ENCODE peak calls at places on chromosomes 16 and 17, in ten cellular contexts. One of them, this sample, is unnamed.
A peak's percentile ranks its signal among the peaks of the same experiment; 100 is the strongest.

GRCh38 chr16:84616515-84616914 is 1.4 kb downstream of the COTL1 start:
- DNase-seq in K562: no peak
- DNase-seq in upper lobe of left lung: no peak
- DNase-seq in transverse colon: peak; percentile 56
- DNase-seq in uterus: no peak
- DNase-seq in IMR-90: no peak
- DNase-seq in GM12878: no peak
- DNase-seq in body of pancreas: no peak
- DNase-seq in A549: peak; percentile 36
- DNase-seq in sigmoid colon: no peak
- DNase-seq in this sample: no peak

GRCh38 chr16:80693553-80693952 is 110.8 kb downstream of the CDYL2 start:
- DNase-seq in K562: no peak
- DNase-seq in upper lobe of left lung: no peak
- DNase-seq in transverse colon: no peak
- DNase-seq in uterus: no peak
- DNase-seq in IMR-90: peak; percentile 1
- DNase-seq in GM12878: no peak
- DNase-seq in body of pancreas: no peak
- DNase-seq in A549: no peak
- DNase-seq in sigmoid colon: no peak
- DNase-seq in this sample: no peak

GRCh38 chr16:12901597-12902436 is at the start of gene SHISA9:
- DNase-seq in K562: no peak
- DNase-seq in upper lobe of left lung: no peak
- DNase-seq in transverse colon: no peak
- DNase-seq in uterus: no peak
- DNase-seq in IMR-90: no peak
- DNase-seq in GM12878: no peak
- DNase-seq in body of pancreas: no peak
- DNase-seq in A549: no peak
- DNase-seq in sigmoid colon: no peak
- DNase-seq in this sample: no peak

GRCh38 chr16:56190903-56191806 is at the start of gene GNAO1:
- DNase-seq in K562: peak; percentile 81
- DNase-seq in upper lobe of left lung: peak; percentile 28
- DNase-seq in transverse colon: peak; percentile 56
- DNase-seq in uterus: peak; percentile 64
- DNase-seq in IMR-90: peak; percentile 51
- DNase-seq in GM12878: no peak
- DNase-seq in body of pancreas: peak; percentile 57
- DNase-seq in A549: peak; percentile 47
- DNase-seq in sigmoid colon: peak; percentile 91
- DNase-seq in this sample: no peak

GRCh38 chr16:15950167-15950854 is 895 bp downstream of the ABCC1 start:
- DNase-seq in K562: peak; percentile 66
- DNase-seq in upper lobe of left lung: peak; percentile 25
- DNase-seq in transverse colon: peak; percentile 36
- DNase-seq in uterus: peak; percentile 29
- DNase-seq in IMR-90: peak; percentile 44
- DNase-seq in GM12878: no peak
- DNase-seq in body of pancreas: peak; percentile 20
- DNase-seq in A549: no peak
- DNase-seq in sigmoid colon: peak; percentile 80
- DNase-seq in this sample: no peak

GRCh38 chr17:57032343-57032742 is 52.7 kb upstream of the AKAP1 start:
- DNase-seq in K562: no peak
- DNase-seq in upper lobe of left lung: peak; percentile 86
- DNase-seq in transverse colon: peak; percentile 70
- DNase-seq in uterus: no peak
- DNase-seq in IMR-90: no peak
- DNase-seq in GM12878: no peak
- DNase-seq in body of pancreas: peak; percentile 35
- DNase-seq in A549: no peak
- DNase-seq in sigmoid colon: peak; percentile 93
- DNase-seq in this sample: no peak

GRCh38 chr17:50631195-50631907 is 3.3 kb upstream of the ABCC3 start:
- DNase-seq in K562: no peak
- DNase-seq in upper lobe of left lung: no peak
- DNase-seq in transverse colon: no peak
- DNase-seq in uterus: no peak
- DNase-seq in IMR-90: no peak
- DNase-seq in GM12878: no peak
- DNase-seq in body of pancreas: no peak
- DNase-seq in A549: no peak
- DNase-seq in sigmoid colon: no peak
- DNase-seq in this sample: no peak

GRCh38 chr16:12020007-12020406 is 43.5 kb downstream of the SNX29 start:
- DNase-seq in K562: no peak
- DNase-seq in upper lobe of left lung: no peak
- DNase-seq in transverse colon: no peak
- DNase-seq in uterus: no peak
- DNase-seq in IMR-90: no peak
- DNase-seq in GM12878: no peak
- DNase-seq in body of pancreas: no peak
- DNase-seq in A549: no peak
- DNase-seq in sigmoid colon: no peak
- DNase-seq in this sample: no peak

GRCh38 chr17:45230787-45231480 is 9.2 kb downstream of the FMNL1 start:
- DNase-seq in K562: no peak
- DNase-seq in upper lobe of left lung: no peak
- DNase-seq in transverse colon: no peak
- DNase-seq in uterus: no peak
- DNase-seq in IMR-90: peak; percentile 33
- DNase-seq in GM12878: no peak
- DNase-seq in body of pancreas: no peak
- DNase-seq in A549: peak; percentile 72
- DNase-seq in sigmoid colon: peak; percentile 68
- DNase-seq in this sample: no peak

GRCh38 chr16:2854700-2855309 is 3.2 kb downstream of the PRSS22 start:
- DNase-seq in K562: no peak
- DNase-seq in upper lobe of left lung: no peak
- DNase-seq in transverse colon: no peak
- DNase-seq in uterus: no peak
- DNase-seq in IMR-90: no peak
- DNase-seq in GM12878: no peak
- DNase-seq in body of pancreas: no peak
- DNase-seq in A549: no peak
- DNase-seq in sigmoid colon: no peak
- DNase-seq in this sample: no peak

GRCh38 chr16:2856686-2857450 is 1.1 kb downstream of the PRSS22 start:
- DNase-seq in K562: no peak
- DNase-seq in upper lobe of left lung: no peak
- DNase-seq in transverse colon: no peak
- DNase-seq in uterus: no peak
- DNase-seq in IMR-90: no peak
- DNase-seq in GM12878: no peak
- DNase-seq in body of pancreas: no peak
- DNase-seq in A549: no peak
- DNase-seq in sigmoid colon: no peak
- DNase-seq in this sample: no peak

GRCh38 chr16:2857451-2858244 is at the start of gene PRSS22:
- DNase-seq in K562: no peak
- DNase-seq in upper lobe of left lung: peak; percentile 77
- DNase-seq in transverse colon: peak; percentile 75
- DNase-seq in uterus: no peak
- DNase-seq in IMR-90: peak; percentile 13
- DNase-seq in GM12878: no peak
- DNase-seq in body of pancreas: peak; percentile 82
- DNase-seq in A549: no peak
- DNase-seq in sigmoid colon: no peak
- DNase-seq in this sample: no peak

GRCh38 chr16:2855536-2855935 is 2.4 kb downstream of the PRSS22 start:
- DNase-seq in K562: no peak
- DNase-seq in upper lobe of left lung: no peak
- DNase-seq in transverse colon: no peak
- DNase-seq in uterus: no peak
- DNase-seq in IMR-90: no peak
- DNase-seq in GM12878: no peak
- DNase-seq in body of pancreas: no peak
- DNase-seq in A549: no peak
- DNase-seq in sigmoid colon: no peak
- DNase-seq in this sample: no peak

GRCh38 chr16:2856061-2856670 is 1.8 kb downstream of the PRSS22 start:
- DNase-seq in K562: peak; percentile 47
- DNase-seq in upper lobe of left lung: peak; percentile 42
- DNase-seq in transverse colon: peak; percentile 32
- DNase-seq in uterus: no peak
- DNase-seq in IMR-90: no peak
- DNase-seq in GM12878: no peak
- DNase-seq in body of pancreas: peak; percentile 22
- DNase-seq in A549: peak; percentile 49
- DNase-seq in sigmoid colon: no peak
- DNase-seq in this sample: no peak
- H3K9me3 ChIP-seq in K562: peaks cover 7% of the 10 kb centered on the region
- H3K9me3 ChIP-seq in upper lobe of left lung: peaks cover 17% of the 10 kb centered on the region
- H3K9me3 ChIP-seq in transverse colon: peaks cover 11% of the 10 kb centered on the region
- H3K9me3 ChIP-seq in uterus: no peaks in the 10 kb centered on the region
- H3K9me3 ChIP-seq in IMR-90: peaks cover 13% of the 10 kb centered on the region
- H3K9me3 ChIP-seq in GM12878: peaks cover 3% of the 10 kb centered on the region
- H3K9me3 ChIP-seq in body of pancreas: no peaks in the 10 kb centered on the region
- H3K9me3 ChIP-seq in A549: peaks cover 5% of the 10 kb centered on the region
- H3K9me3 ChIP-seq in sigmoid colon: peaks cover 2% of the 10 kb centered on the region
- H3K9me3 ChIP-seq in this sample: no peaks in the 10 kb centered on the region

DNA sequence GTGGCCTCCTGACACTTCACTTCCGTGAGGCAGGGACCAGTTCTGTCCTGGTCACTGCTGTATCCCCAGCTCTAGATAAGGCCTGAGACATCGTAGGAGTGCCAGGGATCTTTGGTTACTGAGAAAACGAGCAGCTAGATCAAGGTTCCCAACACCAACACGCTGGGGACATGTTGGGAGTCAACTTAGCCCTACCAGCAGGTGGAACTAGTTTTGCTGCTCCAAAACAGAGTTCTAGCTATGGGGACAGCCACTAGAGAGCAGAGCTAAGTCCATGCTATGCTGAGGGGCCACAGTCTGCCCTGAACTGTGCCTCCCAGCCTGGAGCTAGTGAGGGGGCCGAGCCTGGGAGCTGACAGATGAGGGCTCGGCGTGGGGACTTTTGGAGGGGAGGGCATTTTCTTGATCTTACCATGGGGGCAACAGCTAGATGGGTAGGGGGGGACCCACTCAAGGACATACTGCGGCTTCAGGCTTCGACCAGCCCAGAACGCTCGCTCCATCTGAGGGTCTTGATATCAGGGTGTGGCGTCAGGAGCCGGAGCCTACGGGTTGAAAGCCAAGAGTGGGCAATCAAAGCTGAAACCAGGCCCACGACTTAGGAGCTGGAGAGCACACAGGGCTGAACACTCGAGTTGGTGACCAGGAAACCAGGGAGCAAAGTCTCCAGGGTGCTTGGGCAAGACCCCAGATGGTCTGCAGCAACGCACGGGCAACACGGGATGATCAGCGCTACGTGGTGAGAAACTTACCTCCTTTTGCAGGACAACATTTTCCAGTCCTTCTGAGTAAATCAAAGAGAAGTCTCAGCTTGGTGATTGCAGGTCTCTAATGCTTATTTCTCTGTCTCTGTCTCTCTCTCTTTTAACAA is 13.4 kb downstream of the SNX20 start:
- DNase-seq in K562: no peak
- DNase-seq in upper lobe of left lung: no peak
- DNase-seq in transverse colon: no peak
- DNase-seq in uterus: no peak
- DNase-seq in IMR-90: no peak
- DNase-seq in GM12878: no peak
- DNase-seq in body of pancreas: no peak
- DNase-seq in A549: no peak
- DNase-seq in sigmoid colon: no peak
- DNase-seq in this sample: no peak
- TF ChIP-seq CTCF in K562: peak; percentile 57
- TF ChIP-seq CTCF in upper lobe of left lung: no peak
- TF ChIP-seq CTCF in transverse colon: no peak
- TF ChIP-seq CTCF in uterus: no peak
- TF ChIP-seq CTCF in IMR-90: no peak
- TF ChIP-seq CTCF in GM12878: peak; percentile 31
- TF ChIP-seq CTCF in body of pancreas: no peak
- TF ChIP-seq CTCF in A549: no peak
- TF ChIP-seq CTCF in sigmoid colon: no peak
- TF ChIP-seq CTCF in this sample: no peak

DNA sequence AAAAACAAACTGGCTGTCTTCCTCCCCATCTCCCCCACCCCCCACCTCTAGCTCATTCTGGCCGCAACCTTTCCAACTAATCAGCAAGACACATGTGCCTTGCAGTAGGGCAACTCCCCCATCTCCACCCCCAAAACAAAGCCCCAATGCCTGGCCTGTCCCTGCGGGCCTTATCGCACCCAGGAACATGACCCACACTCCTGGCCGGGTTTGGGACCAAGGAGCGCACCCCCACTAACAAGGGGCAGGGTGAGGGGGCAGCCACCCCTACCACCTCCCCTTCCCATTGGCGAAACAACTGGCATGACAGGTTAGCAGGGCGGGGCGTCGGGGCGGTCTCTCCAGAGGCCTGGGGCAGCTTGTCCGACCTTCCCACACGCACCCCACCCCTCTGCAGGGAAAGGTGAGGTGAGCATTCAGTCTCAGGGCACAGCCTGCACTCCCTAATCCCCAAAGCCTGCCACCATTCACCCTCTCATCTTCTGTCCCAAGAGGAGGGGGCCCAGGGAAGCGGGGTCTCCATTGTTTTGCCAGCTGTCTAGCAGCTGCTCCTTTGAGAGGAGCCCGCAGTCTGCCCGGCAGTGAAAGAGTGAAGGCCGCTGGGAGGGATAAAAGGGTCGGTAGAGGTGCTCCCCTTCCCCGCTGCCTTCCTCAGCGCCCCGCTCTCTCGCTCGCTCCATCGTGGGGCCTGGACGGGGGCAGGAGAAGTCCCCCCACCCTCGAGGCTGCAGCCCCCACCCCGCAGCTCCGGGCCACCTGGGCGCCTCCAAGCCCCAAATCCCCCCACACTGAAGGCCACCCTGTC is 764 bp downstream of the MYO18A start:
- DNase-seq in K562: peak; percentile 97
- DNase-seq in upper lobe of left lung: peak; percentile 90
- DNase-seq in transverse colon: peak; percentile 88
- DNase-seq in uterus: peak; percentile 43
- DNase-seq in IMR-90: no peak
- DNase-seq in GM12878: no peak
- DNase-seq in body of pancreas: peak; percentile 95
- DNase-seq in A549: peak; percentile 84
- DNase-seq in sigmoid colon: no peak
- DNase-seq in this sample: no peak
- TF ChIP-seq POLR2A in K562: peak; percentile 80
- TF ChIP-seq POLR2A in upper lobe of left lung: no peak
- TF ChIP-seq POLR2A in transverse colon: peak; percentile 84
- TF ChIP-seq POLR2A in uterus: no peak
- TF ChIP-seq POLR2A in IMR-90: no peak
- TF ChIP-seq POLR2A in GM12878: no peak
- TF ChIP-seq POLR2A in body of pancreas: peak; percentile 95
- TF ChIP-seq POLR2A in A549: peak; percentile 87
- TF ChIP-seq POLR2A in sigmoid colon: peak; percentile 69
- TF ChIP-seq POLR2A in this sample: no peak

DNA sequence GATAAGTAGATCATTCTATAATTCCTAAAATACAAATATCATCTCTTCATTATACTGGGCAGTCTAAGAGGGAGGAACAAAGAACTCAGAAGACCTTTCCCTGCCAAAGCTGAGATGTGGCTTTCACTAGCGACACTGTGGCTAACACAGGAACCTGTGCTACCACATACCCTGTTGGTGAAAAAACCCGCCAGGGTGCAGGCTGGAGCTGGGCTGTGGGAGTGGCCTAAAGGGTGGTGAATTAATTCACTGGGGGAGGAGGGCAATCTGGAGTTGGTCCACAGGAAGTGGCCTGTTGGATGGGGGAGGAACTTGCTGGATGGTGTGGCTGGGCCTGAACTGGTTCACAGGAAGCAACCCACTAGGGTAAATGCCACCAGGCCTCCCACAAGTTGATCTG is 7.4 kb downstream of the ZNF594 start:
- DNase-seq in K562: no peak
- DNase-seq in upper lobe of left lung: no peak
- DNase-seq in transverse colon: no peak
- DNase-seq in uterus: no peak
- DNase-seq in IMR-90: no peak
- DNase-seq in GM12878: no peak
- DNase-seq in body of pancreas: no peak
- DNase-seq in A549: no peak
- DNase-seq in sigmoid colon: no peak
- DNase-seq in this sample: no peak
- H3K9me3 ChIP-seq in K562: peaks cover 27% of the 10 kb centered on the region
- H3K9me3 ChIP-seq in upper lobe of left lung: peaks cover 94% of the 10 kb centered on the region
- H3K9me3 ChIP-seq in transverse colon: peaks cover 95% of the 10 kb centered on the region
- H3K9me3 ChIP-seq in uterus: peaks cover 88% of the 10 kb centered on the region
- H3K9me3 ChIP-seq in IMR-90: peaks cover 75% of the 10 kb centered on the region
- H3K9me3 ChIP-seq in GM12878: peaks cover 65% of the 10 kb centered on the region
- H3K9me3 ChIP-seq in body of pancreas: no peaks in the 10 kb centered on the region
- H3K9me3 ChIP-seq in A549: peaks cover 98% of the 10 kb centered on the region
- H3K9me3 ChIP-seq in sigmoid colon: peaks cover 67% of the 10 kb centered on the region
- H3K9me3 ChIP-seq in this sample: peaks cover 79% of the 10 kb centered on the region

This sample was measured in vagina.